ENCODE peak calls at places on chromosomes 6 and 20, in four cellular contexts. D is K562, J is GM12878, E is H1. A is an unnamed sample.

GRCh38 chr20:36349384-36350170 is 43.4 kb downstream of the DLGAP4 start:
- DNase-seq in E (no peak), D (no peak), J (no peak), A (no peak)

GRCh38 chr6:36224918-36225461 is 28.4 kb downstream of the BRPF3 start:
- DNase-seq in J (no peak), E (no peak), D (peak; percentile 91), A (no peak)

GRCh38 chr6:36984581-36985383 is 1.2 kb downstream of the MTCH1 start:
- DNase-seq in J (no peak), E (peak; percentile 67), D (peak; percentile 62), A (peak; percentile 19)

GRCh38 chr6:1416820-1417219 is 27.4 kb downstream of the FOXF2 start:
- DNase-seq in E (no peak), D (no peak), J (no peak), A (no peak)

GRCh38 chr20:58147628-58148370 is 80.7 kb downstream of the ANKRD60 start:
- DNase-seq in J (no peak), D (no peak), E (no peak), A (no peak)

GRCh38 chr6:142855877-142856606 is 88.9 kb downstream of the HIVEP2 start:
- DNase-seq in E (no peak), J (no peak), D (no peak), A (no peak)

GRCh38 chr6:44775121-44775520 is 387.6 kb downstream of the CDC5L start:
- DNase-seq in E (no peak), J (no peak), D (no peak), A (no peak)

GRCh38 chr6:5994999-5995698 is 11.6 kb downstream of the NRN1 start:
- DNase-seq in E (peak; percentile 48), J (no peak), D (no peak), A (no peak)

GRCh38 chr6:111759836-111760785 is 113.1 kb downstream of the FYN start:
- DNase-seq in D (no peak), J (no peak), E (no peak), A (no peak)

GRCh38 chr20:40897177-40897700 is 131.4 kb upstream of the TOP1 start:
- DNase-seq in E (no peak), D (no peak), J (no peak), A (no peak)

GRCh38 chr6:32903952-32904351 is 36.9 kb downstream of the HLA-DMB start:
- DNase-seq in D (no peak), E (no peak), J (no peak), A (no peak)

GRCh38 chr6:148423133-148423532 is 80.5 kb downstream of the SASH1 start:
- DNase-seq in J (no peak), D (no peak), E (no peak), A (no peak)

GRCh38 chr6:37122861-37123260 is 47.1 kb upstream of the PIM1 start:
- DNase-seq in J (no peak), D (no peak), E (no peak), A (no peak)

GRCh38 chr20:1377984-1378742 is 14.7 kb downstream of the FKBP1A start:
- DNase-seq in J (no peak), D (no peak), E (no peak), A (peak; percentile 26)

GRCh38 chr6:136315594-136315993 is 25.9 kb upstream of the BCLAF1 start:
- DNase-seq in D (no peak), E (no peak), J (no peak), A (no peak)

GRCh38 chr6:152273002-152273401 is 364.2 kb downstream of the SYNE1 start:
- DNase-seq in J (no peak), D (no peak), E (no peak), A (no peak)

GRCh38 chr20:58286729-58287128 is 22.8 kb upstream of the RAB22A start:
- DNase-seq in J (no peak), D (no peak), E (no peak), A (no peak)

GRCh38 chr6:145036848-145037567 is 698.3 kb downstream of the EPM2A start:
- DNase-seq in J (no peak), E (no peak), D (no peak), A (no peak)

GRCh38 chr6:40342674-40343230 is 244.4 kb downstream of the LRFN2 start:
- DNase-seq in D (no peak), E (no peak), J (no peak), A (no peak)

GRCh38 chr6:62283828-62284411 is 2.1 kb downstream of the KHDRBS2 start:
- DNase-seq in D (no peak), J (no peak), E (no peak), A (peak; percentile 7)

GRCh38 chr6:33392168-33392947 is 735 bp downstream of the KIFC1 start:
- DNase-seq in J (no peak), D (no peak), E (no peak), A (no peak)

GRCh38 chr6:31585531-31585930 is 546 bp upstream of the LST1 start:
- DNase-seq in J (no peak), E (no peak), D (peak; percentile 62), A (peak; percentile 26)

GRCh38 chr6:153207041-153207440 is 76.0 kb upstream of the RGS17 start:
- DNase-seq in E (no peak), J (no peak), D (no peak), A (no peak)

GRCh38 chr6:56863366-56863765 is 91.5 kb upstream of the BEND6 start:
- DNase-seq in D (no peak), J (no peak), E (no peak), A (no peak)

GRCh38 chr6:157638779-157639178 is 184.3 kb upstream of the SNX9 start:
- DNase-seq in J (no peak), E (no peak), D (no peak), A (no peak)

GRCh38 chr6:144953552-144954240 is 668.6 kb downstream of the UTRN start:
- DNase-seq in D (no peak), E (no peak), J (no peak), A (peak; percentile 45)

GRCh38 chr20:63557481-63557891 is 3.5 kb downstream of the FNDC11 start:
- DNase-seq in D (no peak), J (no peak), E (no peak), A (no peak)

GRCh38 chr6:25995507-25995906 is 32.9 kb downstream of the TRIM38 start:
- DNase-seq in J (no peak), E (no peak), D (no peak), A (no peak)

GRCh38 chr20:50467618-50468373 is 42.4 kb upstream of the PTPN1 start:
- DNase-seq in J (no peak), D (peak; percentile 77), E (no peak), A (peak; percentile 73)

GRCh38 chr6:100979269-100979668 is 98.1 kb upstream of the ASCC3 start:
- DNase-seq in J (no peak), D (no peak), E (no peak), A (no peak)

GRCh38 chr6:90948540-90948939 is 361.7 kb upstream of the MAP3K7 start:
- DNase-seq in J (no peak), D (no peak), E (no peak), A (no peak)

GRCh38 chr6:35310265-35310831 is 12.7 kb downstream of the DEF6 start:
- DNase-seq in E (no peak), J (no peak), D (no peak), A (no peak)

GRCh38 chr6:2094637-2095036 is 150.8 kb downstream of the GMDS start:
- DNase-seq in D (no peak), E (no peak), J (no peak), A (no peak)

GRCh38 chr20:61330441-61330840 is 78.4 kb downstream of the CDH4 start:
- DNase-seq in J (no peak), E (no peak), D (no peak), A (no peak)

GRCh38 chr6:149320745-149321240 is 3.3 kb downstream of the TAB2 start:
- DNase-seq in D (no peak), J (no peak), E (no peak), A (no peak)

GRCh38 chr6:165806126-165806810 is 143.2 kb upstream of the PDE10A start:
- DNase-seq in J (no peak), E (no peak), D (no peak), A (no peak)

GRCh38 chr6:165805604-165806003 is 142.6 kb upstream of the PDE10A start:
- DNase-seq in D (no peak), J (no peak), E (peak; percentile 47), A (no peak)

GRCh38 chr6:165805067-165805525 is 142.1 kb upstream of the PDE10A start:
- DNase-seq in E (peak; percentile 54), J (no peak), D (no peak), A (no peak)

GRCh38 chr6:165807249-165807951 is 144.4 kb upstream of the PDE10A start:
- DNase-seq in D (no peak), J (no peak), E (no peak), A (no peak)

GRCh38 chr6:165804331-165805066 is 141.5 kb upstream of the PDE10A start:
- DNase-seq in D (no peak), J (no peak), E (peak; percentile 55), A (no peak)
- TF ChIP-seq SP1 in D (no peak), J (no peak), E (no peak), A (no peak)

GRCh38 chr6:119742188-119742803 is 392.7 kb upstream of the MAN1A1 start:
- DNase-seq in D (peak; percentile 56), E (peak; percentile 91), J (no peak), A (peak; percentile 53)
- TF ChIP-seq EGR1 in D (no peak), E (no peak), J (no peak), A (no peak)

DNA sequence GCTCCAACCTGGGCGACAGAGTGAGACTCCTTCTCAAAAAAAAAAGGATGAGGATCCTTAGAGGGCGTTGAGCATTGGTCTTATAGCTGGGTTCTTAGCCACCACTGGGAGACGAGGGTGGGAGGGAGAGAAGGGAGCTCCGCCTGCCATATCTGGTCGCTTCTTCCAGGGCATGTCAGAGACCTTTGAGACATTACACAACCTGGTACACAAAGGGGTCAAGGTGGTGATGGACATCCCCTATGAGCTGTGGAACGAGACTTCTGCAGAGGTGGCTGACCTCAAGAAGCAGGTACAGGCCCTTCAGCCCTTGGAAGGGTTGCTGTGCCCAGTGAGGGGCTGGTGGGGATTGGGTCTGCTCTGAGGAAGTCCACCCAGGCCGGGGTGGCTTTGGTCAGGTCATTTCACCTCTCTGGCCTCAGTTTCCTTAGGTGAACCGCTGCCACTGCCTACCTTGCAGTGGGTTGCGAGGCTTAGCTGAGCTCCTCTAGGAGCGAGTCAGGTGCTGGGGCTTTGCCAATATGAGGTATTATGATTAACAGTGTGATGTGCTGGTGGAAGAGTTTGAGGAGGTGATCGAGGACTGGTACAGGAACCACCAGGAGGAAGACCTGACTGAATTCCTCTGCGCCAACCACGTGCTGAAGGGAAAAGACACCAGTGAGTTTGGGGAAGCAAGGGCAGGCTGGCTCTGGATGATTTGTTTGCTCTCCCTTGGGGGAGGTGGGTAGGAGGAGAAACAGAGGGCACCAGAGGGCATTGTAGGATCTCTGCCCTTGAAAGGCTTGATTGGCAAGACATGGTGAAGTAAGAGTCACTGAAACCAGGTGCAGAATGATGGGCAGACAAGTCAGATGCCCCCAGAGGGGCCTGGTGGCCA is 8.5 kb downstream of the CNPY3 start:
- DNase-seq in E (no peak), J (no peak), D (no peak), A (no peak)
- TF ChIP-seq CEBPB in E (no peak), J (no peak), D (no peak), A (no peak)

GRCh38 chr6:17886891-17887290 is 100.5 kb downstream of the KIF13A start:
- DNase-seq in J (no peak), D (no peak), E (no peak), A (no peak)
- TF ChIP-seq SP1 in J (no peak), D (no peak), E (no peak), A (no peak)

A was measured in HCT116.